ENCODE peak calls at places on chromosomes 16 and 17, in nine cellular contexts. One of them, this sample, is unnamed.

GRCh38 chr16:83117810-83118209 is 491.0 kb downstream of the CDH13 start:
- DNase-seq in lung microvascular endothelial cell: no peak
- DNase-seq in iris pigment epithelial cell: no peak
- DNase-seq in adrenal gland: no peak
- DNase-seq in MCF 10A: no peak
- DNase-seq in HAP-1: no peak
- DNase-seq in stomach: no peak
- DNase-seq in HT1080: no peak
- DNase-seq in smooth muscle cell of the brain vasculature: no peak
- DNase-seq in this sample: no peak

GRCh38 chr17:31738067-31738466 is 121.0 kb downstream of the COPRS start:
- DNase-seq in lung microvascular endothelial cell: no peak
- DNase-seq in stomach: no peak
- DNase-seq in iris pigment epithelial cell: no peak
- DNase-seq in adrenal gland: no peak
- DNase-seq in HAP-1: no peak
- DNase-seq in MCF 10A: no peak
- DNase-seq in HT1080: no peak
- DNase-seq in smooth muscle cell of the brain vasculature: no peak
- DNase-seq in this sample: no peak

GRCh38 chr17:33682622-33683021 is 389.5 kb upstream of the ASIC2 start:
- DNase-seq in MCF 10A: no peak
- DNase-seq in HT1080: no peak
- DNase-seq in smooth muscle cell of the brain vasculature: no peak
- DNase-seq in adrenal gland: no peak
- DNase-seq in stomach: no peak
- DNase-seq in iris pigment epithelial cell: no peak
- DNase-seq in HAP-1: no peak
- DNase-seq in lung microvascular endothelial cell: no peak
- DNase-seq in this sample: no peak

GRCh38 chr17:44559288-44560249 is 2.3 kb downstream of the FZD2 start:
- DNase-seq in stomach: no peak
- DNase-seq in MCF 10A: no peak
- DNase-seq in smooth muscle cell of the brain vasculature: no peak
- DNase-seq in iris pigment epithelial cell: no peak
- DNase-seq in HT1080: no peak
- DNase-seq in adrenal gland: no peak
- DNase-seq in lung microvascular endothelial cell: no peak
- DNase-seq in HAP-1: no peak
- DNase-seq in this sample: no peak

GRCh38 chr17:76200354-76200753 is 39.9 kb downstream of the RNF157 start:
- DNase-seq in lung microvascular endothelial cell: no peak
- DNase-seq in HT1080: no peak
- DNase-seq in stomach: no peak
- DNase-seq in iris pigment epithelial cell: no peak
- DNase-seq in MCF 10A: no peak
- DNase-seq in adrenal gland: no peak
- DNase-seq in HAP-1: no peak
- DNase-seq in smooth muscle cell of the brain vasculature: no peak
- DNase-seq in this sample: no peak

GRCh38 chr17:40480501-40481003 is 20.9 kb downstream of the TNS4 start:
- DNase-seq in smooth muscle cell of the brain vasculature: no peak
- DNase-seq in MCF 10A: peak; percentile 73
- DNase-seq in lung microvascular endothelial cell: no peak
- DNase-seq in stomach: peak; percentile 30
- DNase-seq in HT1080: peak; percentile 75
- DNase-seq in iris pigment epithelial cell: no peak
- DNase-seq in HAP-1: no peak
- DNase-seq in adrenal gland: no peak
- DNase-seq in this sample: no peak

GRCh38 chr16:27218756-27219155 is 15.4 kb downstream of the KDM8 start:
- DNase-seq in adrenal gland: no peak
- DNase-seq in iris pigment epithelial cell: no peak
- DNase-seq in smooth muscle cell of the brain vasculature: no peak
- DNase-seq in MCF 10A: no peak
- DNase-seq in stomach: no peak
- DNase-seq in HAP-1: no peak
- DNase-seq in lung microvascular endothelial cell: no peak
- DNase-seq in HT1080: no peak
- DNase-seq in this sample: no peak

GRCh38 chr16:67481561-67482259 is 753 bp upstream of the ATP6V0D1 start:
- DNase-seq in stomach: peak; percentile 56
- DNase-seq in MCF 10A: no peak
- DNase-seq in adrenal gland: peak; percentile 65
- DNase-seq in lung microvascular endothelial cell: peak; percentile 62
- DNase-seq in iris pigment epithelial cell: peak; percentile 17
- DNase-seq in HT1080: no peak
- DNase-seq in HAP-1: peak; percentile 37
- DNase-seq in smooth muscle cell of the brain vasculature: no peak
- DNase-seq in this sample: no peak

GRCh38 chr17:32658470-32659418 is 172.0 kb downstream of the CDK5R1 start:
- DNase-seq in MCF 10A: no peak
- DNase-seq in smooth muscle cell of the brain vasculature: no peak
- DNase-seq in HAP-1: no peak
- DNase-seq in adrenal gland: no peak
- DNase-seq in HT1080: no peak
- DNase-seq in lung microvascular endothelial cell: peak; percentile 48
- DNase-seq in iris pigment epithelial cell: no peak
- DNase-seq in stomach: no peak
- DNase-seq in this sample: no peak

GRCh38 chr17:57166803-57167202 is 81.8 kb downstream of the AKAP1 start:
- DNase-seq in lung microvascular endothelial cell: no peak
- DNase-seq in HT1080: no peak
- DNase-seq in smooth muscle cell of the brain vasculature: no peak
- DNase-seq in MCF 10A: peak; percentile 62
- DNase-seq in adrenal gland: no peak
- DNase-seq in iris pigment epithelial cell: no peak
- DNase-seq in stomach: no peak
- DNase-seq in HAP-1: no peak
- DNase-seq in this sample: no peak

GRCh38 chr16:5188318-5189025 is 90.9 kb upstream of the EEF2KMT start:
- DNase-seq in HT1080: no peak
- DNase-seq in smooth muscle cell of the brain vasculature: no peak
- DNase-seq in HAP-1: no peak
- DNase-seq in MCF 10A: no peak
- DNase-seq in iris pigment epithelial cell: no peak
- DNase-seq in stomach: no peak
- DNase-seq in lung microvascular endothelial cell: no peak
- DNase-seq in adrenal gland: no peak
- DNase-seq in this sample: no peak

This sample was measured in Panc1.